ENCODE peak calls at places on chromosomes 6 and 20, in nine cellular contexts. One of them, this sample, is unnamed.

GRCh38 chr20:12875510-12875909 is 133.3 kb upstream of the SPTLC3 start:
- DNase-seq in neural crest cell: no peak
- DNase-seq in glutamatergic neuron: no peak
- DNase-seq in AG04450: no peak
- DNase-seq in heart left ventricle: no peak
- DNase-seq in heart right ventricle: no peak
- DNase-seq in hepatocyte: peak
- DNase-seq in adrenal gland: no peak
- DNase-seq in fibroblast of pulmonary artery: no peak
- DNase-seq in this sample: no peak

GRCh38 chr6:37624121-37624520 is 73.6 kb downstream of the MDGA1 start:
- DNase-seq in neural crest cell: no peak
- DNase-seq in glutamatergic neuron: no peak
- DNase-seq in AG04450: no peak
- DNase-seq in heart left ventricle: no peak
- DNase-seq in heart right ventricle: no peak
- DNase-seq in hepatocyte: no peak
- DNase-seq in adrenal gland: no peak
- DNase-seq in fibroblast of pulmonary artery: no peak
- DNase-seq in this sample: no peak

GRCh38 chr20:62938105-62938888 is at the start of gene GID8:
- DNase-seq in neural crest cell: peak
- DNase-seq in glutamatergic neuron: peak
- DNase-seq in AG04450: no peak
- DNase-seq in heart left ventricle: no peak
- DNase-seq in heart right ventricle: peak
- DNase-seq in hepatocyte: peak
- DNase-seq in adrenal gland: peak
- DNase-seq in fibroblast of pulmonary artery: peak
- DNase-seq in this sample: peak

GRCh38 chr6:12392490-12392889 is 102.3 kb downstream of the EDN1 start:
- DNase-seq in neural crest cell: no peak
- DNase-seq in glutamatergic neuron: no peak
- DNase-seq in AG04450: no peak
- DNase-seq in heart left ventricle: no peak
- DNase-seq in heart right ventricle: no peak
- DNase-seq in hepatocyte: no peak
- DNase-seq in adrenal gland: no peak
- DNase-seq in fibroblast of pulmonary artery: no peak
- DNase-seq in this sample: no peak

GRCh38 chr6:3825851-3826581 is 23.2 kb upstream of the FAM50B start:
- DNase-seq in neural crest cell: no peak
- DNase-seq in glutamatergic neuron: no peak
- DNase-seq in AG04450: peak
- DNase-seq in heart left ventricle: peak
- DNase-seq in heart right ventricle: peak
- DNase-seq in hepatocyte: peak
- DNase-seq in adrenal gland: peak
- DNase-seq in fibroblast of pulmonary artery: peak
- DNase-seq in this sample: peak

GRCh38 chr20:62695448-62696414 is 12.9 kb upstream of the NTSR1 start:
- DNase-seq in neural crest cell: no peak
- DNase-seq in glutamatergic neuron: no peak
- DNase-seq in AG04450: no peak
- DNase-seq in heart left ventricle: no peak
- DNase-seq in heart right ventricle: no peak
- DNase-seq in hepatocyte: no peak
- DNase-seq in adrenal gland: no peak
- DNase-seq in fibroblast of pulmonary artery: no peak
- DNase-seq in this sample: no peak

GRCh38 chr20:57131601-57132391 is 134.6 kb downstream of the BMP7 start:
- DNase-seq in neural crest cell: no peak
- DNase-seq in glutamatergic neuron: no peak
- DNase-seq in AG04450: no peak
- DNase-seq in heart left ventricle: no peak
- DNase-seq in heart right ventricle: no peak
- DNase-seq in hepatocyte: no peak
- DNase-seq in adrenal gland: no peak
- DNase-seq in fibroblast of pulmonary artery: no peak
- DNase-seq in this sample: no peak

GRCh38 chr6:137678451-137678850 is 184.3 kb upstream of the OLIG3 start:
- DNase-seq in neural crest cell: no peak
- DNase-seq in glutamatergic neuron: no peak
- DNase-seq in AG04450: no peak
- DNase-seq in heart left ventricle: no peak
- DNase-seq in heart right ventricle: no peak
- DNase-seq in hepatocyte: no peak
- DNase-seq in adrenal gland: no peak
- DNase-seq in fibroblast of pulmonary artery: no peak
- DNase-seq in this sample: no peak

GRCh38 chr20:32681175-32682084 is 7.7 kb upstream of the C20orf203 start:
- DNase-seq in neural crest cell: peak
- DNase-seq in glutamatergic neuron: peak
- DNase-seq in AG04450: no peak
- DNase-seq in heart left ventricle: no peak
- DNase-seq in heart right ventricle: no peak
- DNase-seq in hepatocyte: peak
- DNase-seq in adrenal gland: no peak
- DNase-seq in fibroblast of pulmonary artery: peak
- DNase-seq in this sample: no peak

GRCh38 chr6:31948753-31949413 is 3.0 kb downstream of the CFB start:
- DNase-seq in neural crest cell: no peak
- DNase-seq in glutamatergic neuron: no peak
- DNase-seq in AG04450: no peak
- DNase-seq in heart left ventricle: no peak
- DNase-seq in heart right ventricle: no peak
- DNase-seq in hepatocyte: no peak
- DNase-seq in adrenal gland: no peak
- DNase-seq in fibroblast of pulmonary artery: no peak
- DNase-seq in this sample: peak

GRCh38 chr6:48032156-48032555 is 78.8 kb downstream of the PTCHD4 start:
- DNase-seq in neural crest cell: no peak
- DNase-seq in glutamatergic neuron: peak
- DNase-seq in AG04450: peak
- DNase-seq in heart left ventricle: no peak
- DNase-seq in heart right ventricle: no peak
- DNase-seq in hepatocyte: no peak
- DNase-seq in adrenal gland: peak
- DNase-seq in fibroblast of pulmonary artery: peak
- DNase-seq in this sample: peak

GRCh38 chr6:48817714-48818113 is 645.3 kb downstream of the MMUT start:
- DNase-seq in neural crest cell: no peak
- DNase-seq in glutamatergic neuron: no peak
- DNase-seq in AG04450: no peak
- DNase-seq in heart left ventricle: no peak
- DNase-seq in heart right ventricle: no peak
- DNase-seq in hepatocyte: no peak
- DNase-seq in adrenal gland: no peak
- DNase-seq in fibroblast of pulmonary artery: peak
- DNase-seq in this sample: peak

GRCh38 chr20:51132286-51132810 is 109.4 kb upstream of the KCNG1 start:
- DNase-seq in neural crest cell: no peak
- DNase-seq in glutamatergic neuron: no peak
- DNase-seq in AG04450: no peak
- DNase-seq in heart left ventricle: no peak
- DNase-seq in heart right ventricle: no peak
- DNase-seq in hepatocyte: no peak
- DNase-seq in adrenal gland: no peak
- DNase-seq in fibroblast of pulmonary artery: peak
- DNase-seq in this sample: peak

GRCh38 chr6:135163440-135163738 is 17.7 kb upstream of the MYB start:
- DNase-seq in neural crest cell: no peak
- DNase-seq in glutamatergic neuron: no peak
- DNase-seq in AG04450: no peak
- DNase-seq in heart left ventricle: no peak
- DNase-seq in heart right ventricle: no peak
- DNase-seq in hepatocyte: no peak
- DNase-seq in adrenal gland: no peak
- DNase-seq in fibroblast of pulmonary artery: no peak
- DNase-seq in this sample: no peak

GRCh38 chr6:147534116-147534865 is 25.8 kb downstream of the SAMD5 start:
- DNase-seq in neural crest cell: no peak
- DNase-seq in glutamatergic neuron: no peak
- DNase-seq in AG04450: no peak
- DNase-seq in heart left ventricle: no peak
- DNase-seq in heart right ventricle: no peak
- DNase-seq in hepatocyte: no peak
- DNase-seq in adrenal gland: no peak
- DNase-seq in fibroblast of pulmonary artery: no peak
- DNase-seq in this sample: no peak

GRCh38 chr20:33838035-33838864 is 27.1 kb downstream of the CHMP4B start:
- DNase-seq in neural crest cell: no peak
- DNase-seq in glutamatergic neuron: no peak
- DNase-seq in AG04450: no peak
- DNase-seq in heart left ventricle: no peak
- DNase-seq in heart right ventricle: no peak
- DNase-seq in hepatocyte: no peak
- DNase-seq in adrenal gland: no peak
- DNase-seq in fibroblast of pulmonary artery: no peak
- DNase-seq in this sample: no peak
- TF ChIP-seq CTCF in neural crest cell: peak
- TF ChIP-seq CTCF in glutamatergic neuron: no peak
- TF ChIP-seq CTCF in AG04450: no peak
- TF ChIP-seq CTCF in heart left ventricle: no peak
- TF ChIP-seq CTCF in heart right ventricle: no peak
- TF ChIP-seq CTCF in hepatocyte: peak
- TF ChIP-seq CTCF in adrenal gland: no peak
- TF ChIP-seq CTCF in fibroblast of pulmonary artery: peak
- TF ChIP-seq CTCF in this sample: no peak

DNA sequence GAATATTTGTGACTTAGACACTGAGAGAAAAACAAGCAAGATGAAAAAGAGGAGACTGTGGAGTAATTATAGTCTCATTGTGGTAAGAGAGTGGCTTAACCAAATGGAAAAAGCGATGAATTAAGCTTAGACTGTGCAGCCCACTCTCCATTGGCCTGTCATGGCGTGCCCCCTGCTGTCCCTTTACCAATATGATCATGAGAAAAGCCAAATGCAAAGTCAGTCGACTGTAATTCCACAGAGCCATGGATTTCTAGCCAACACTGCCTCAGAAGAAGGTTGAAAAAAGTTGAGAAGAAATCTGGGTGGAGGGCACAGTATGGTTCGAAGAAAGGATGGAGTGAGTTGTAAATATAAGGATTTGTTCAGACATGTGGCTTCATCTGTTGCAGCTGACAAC is 251.3 kb downstream of the DOK5 start:
- DNase-seq in neural crest cell: no peak
- DNase-seq in glutamatergic neuron: no peak
- DNase-seq in AG04450: no peak
- DNase-seq in heart left ventricle: no peak
- DNase-seq in heart right ventricle: no peak
- DNase-seq in hepatocyte: no peak
- DNase-seq in adrenal gland: no peak
- DNase-seq in fibroblast of pulmonary artery: no peak
- DNase-seq in this sample: no peak
- TF ChIP-seq CTCF in neural crest cell: no peak
- TF ChIP-seq CTCF in glutamatergic neuron: no peak
- TF ChIP-seq CTCF in AG04450: no peak
- TF ChIP-seq CTCF in heart left ventricle: no peak
- TF ChIP-seq CTCF in heart right ventricle: no peak
- TF ChIP-seq CTCF in hepatocyte: no peak
- TF ChIP-seq CTCF in adrenal gland: no peak
- TF ChIP-seq CTCF in fibroblast of pulmonary artery: no peak
- TF ChIP-seq CTCF in this sample: no peak

GRCh38 chr20:23449400-23449799 is 3.3 kb downstream of the CST11 start:
- DNase-seq in neural crest cell: no peak
- DNase-seq in glutamatergic neuron: no peak
- DNase-seq in AG04450: no peak
- DNase-seq in heart left ventricle: no peak
- DNase-seq in heart right ventricle: no peak
- DNase-seq in hepatocyte: no peak
- DNase-seq in adrenal gland: no peak
- DNase-seq in fibroblast of pulmonary artery: peak
- DNase-seq in this sample: no peak

GRCh38 chr20:23444859-23445258 is 5.4 kb downstream of the CSTL1 start:
- DNase-seq in neural crest cell: no peak
- DNase-seq in glutamatergic neuron: no peak
- DNase-seq in AG04450: no peak
- DNase-seq in heart left ventricle: no peak
- DNase-seq in heart right ventricle: no peak
- DNase-seq in hepatocyte: no peak
- DNase-seq in adrenal gland: no peak
- DNase-seq in fibroblast of pulmonary artery: no peak
- DNase-seq in this sample: no peak

GRCh38 chr20:23445596-23446217 is 6.2 kb downstream of the CSTL1 start:
- DNase-seq in neural crest cell: no peak
- DNase-seq in glutamatergic neuron: no peak
- DNase-seq in AG04450: no peak
- DNase-seq in heart left ventricle: no peak
- DNase-seq in heart right ventricle: no peak
- DNase-seq in hepatocyte: peak
- DNase-seq in adrenal gland: peak
- DNase-seq in fibroblast of pulmonary artery: peak
- DNase-seq in this sample: peak

GRCh38 chr20:23448167-23448566 is 4.5 kb downstream of the CST11 start:
- DNase-seq in neural crest cell: no peak
- DNase-seq in glutamatergic neuron: no peak
- DNase-seq in AG04450: no peak
- DNase-seq in heart left ventricle: no peak
- DNase-seq in heart right ventricle: no peak
- DNase-seq in hepatocyte: no peak
- DNase-seq in adrenal gland: no peak
- DNase-seq in fibroblast of pulmonary artery: no peak
- DNase-seq in this sample: no peak

GRCh38 chr20:23446505-23446904 is 6.2 kb downstream of the CST11 start:
- DNase-seq in neural crest cell: peak
- DNase-seq in glutamatergic neuron: peak
- DNase-seq in AG04450: no peak
- DNase-seq in heart left ventricle: peak
- DNase-seq in heart right ventricle: peak
- DNase-seq in hepatocyte: peak
- DNase-seq in adrenal gland: peak
- DNase-seq in fibroblast of pulmonary artery: peak
- DNase-seq in this sample: peak
- TF ChIP-seq CTCF in neural crest cell: peak
- TF ChIP-seq CTCF in glutamatergic neuron: peak
- TF ChIP-seq CTCF in AG04450: peak
- TF ChIP-seq CTCF in heart left ventricle: peak
- TF ChIP-seq CTCF in heart right ventricle: peak
- TF ChIP-seq CTCF in hepatocyte: peak
- TF ChIP-seq CTCF in adrenal gland: peak
- TF ChIP-seq CTCF in fibroblast of pulmonary artery: peak
- TF ChIP-seq CTCF in this sample: peak

DNA sequence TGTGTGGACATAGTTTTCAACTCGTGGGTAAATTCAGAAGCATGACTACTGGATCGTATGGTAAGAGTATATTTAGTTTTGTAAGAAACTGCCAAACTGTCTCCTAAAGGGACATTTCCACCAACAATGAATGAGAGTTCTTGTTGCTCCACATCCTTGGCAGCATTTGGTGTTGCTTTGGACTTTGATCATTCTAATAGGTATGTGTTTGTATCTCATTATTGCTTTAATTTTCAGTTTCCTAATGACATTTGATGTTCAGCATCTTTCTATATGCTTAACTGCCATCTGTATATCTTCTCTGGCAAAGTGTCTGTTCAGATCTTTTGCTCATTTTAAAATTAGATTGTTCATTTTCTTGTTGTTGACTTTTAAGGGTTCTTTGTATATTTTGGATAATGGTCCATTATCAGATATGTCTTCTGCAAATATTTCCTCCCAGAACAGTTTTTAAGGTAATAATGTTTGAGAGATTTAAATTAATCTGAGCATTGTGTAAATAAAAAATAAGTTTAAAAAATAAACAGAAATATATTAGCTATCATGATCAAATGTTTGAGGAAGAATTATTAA is 138.7 kb downstream of the CCDC170 start:
- DNase-seq in neural crest cell: no peak
- DNase-seq in glutamatergic neuron: no peak
- DNase-seq in AG04450: no peak
- DNase-seq in heart left ventricle: no peak
- DNase-seq in heart right ventricle: no peak
- DNase-seq in hepatocyte: no peak
- DNase-seq in adrenal gland: no peak
- DNase-seq in fibroblast of pulmonary artery: no peak
- DNase-seq in this sample: no peak
- TF ChIP-seq CTCF in neural crest cell: no peak
- TF ChIP-seq CTCF in glutamatergic neuron: no peak
- TF ChIP-seq CTCF in AG04450: no peak
- TF ChIP-seq CTCF in heart left ventricle: no peak
- TF ChIP-seq CTCF in heart right ventricle: no peak
- TF ChIP-seq CTCF in hepatocyte: no peak
- TF ChIP-seq CTCF in adrenal gland: no peak
- TF ChIP-seq CTCF in fibroblast of pulmonary artery: no peak
- TF ChIP-seq CTCF in this sample: no peak

This sample was measured in fibroblast of mammary gland.